ENCODE peak calls at places on chromosomes 16 and 17, in five cellular contexts. Q, C, J, Y and L are unnamed samples. For H3F3A, the result is how much of the 10 kb centered on the place peaks cover.

GRCh38 chr17:49742256-49742655 is 21.7 kb downstream of the FAM117A start:
- DNase-seq in Q (no peak), J (no peak), C (no peak), Y (no peak), L (no peak)

GRCh38 chr16:2170080-2170479 is 14.5 kb downstream of the TRAF7 start:
- DNase-seq in J (no peak), C (no peak), Q (no peak), Y (no peak), L (no peak)

GRCh38 chr16:80687606-80688005 is 116.8 kb downstream of the CDYL2 start:
- DNase-seq in C (no peak), Q (no peak), Y (no peak), J (no peak), L (no peak)

GRCh38 chr16:69386596-69386995 is 789 bp upstream of the TERF2 start:
- DNase-seq in Y (no peak), C (no peak), J (no peak), Q (no peak), L (no peak)

GRCh38 chr16:16001856-16002255 is 52.4 kb downstream of the ABCC1 start:
- DNase-seq in Y (no peak), J (no peak), C (no peak), Q (no peak), L (no peak)

GRCh38 chr16:87464691-87465300 is 28.0 kb downstream of the ZCCHC14 start:
- DNase-seq in Q (peak), J (no peak), C (no peak), Y (peak), L (peak)

GRCh38 chr16:1069154-1069553 is 3.4 kb upstream of the SSTR5 start:
- DNase-seq in C (no peak), Y (no peak), Q (no peak), J (peak), L (no peak)

GRCh38 chr17:27315796-27316465 is 22.0 kb downstream of the WSB1 start:
- DNase-seq in Y (no peak), Q (no peak), J (no peak), C (no peak), L (no peak)

GRCh38 chr17:57085448-57086068 is 512 bp downstream of the AKAP1 start:
- DNase-seq in Y (peak), Q (peak), C (peak), J (peak), L (peak)

GRCh38 chr17:58081641-58082340 is 1.4 kb upstream of the DYNLL2 start:
- DNase-seq in C (peak), J (peak), Q (no peak), Y (no peak), L (no peak)

GRCh38 chr16:27677300-27677699 is 127.4 kb downstream of the KATNIP start:
- DNase-seq in Y (no peak), C (no peak), Q (no peak), J (no peak), L (no peak)

GRCh38 chr16:84563776-84564420 is 54.0 kb downstream of the COTL1 start:
- DNase-seq in C (no peak), Q (no peak), J (no peak), Y (no peak), L (no peak)
- H3F3A ChIP-seq in C (under half), Q (under half), J (under half), Y (under half), L (under half)

DNA sequence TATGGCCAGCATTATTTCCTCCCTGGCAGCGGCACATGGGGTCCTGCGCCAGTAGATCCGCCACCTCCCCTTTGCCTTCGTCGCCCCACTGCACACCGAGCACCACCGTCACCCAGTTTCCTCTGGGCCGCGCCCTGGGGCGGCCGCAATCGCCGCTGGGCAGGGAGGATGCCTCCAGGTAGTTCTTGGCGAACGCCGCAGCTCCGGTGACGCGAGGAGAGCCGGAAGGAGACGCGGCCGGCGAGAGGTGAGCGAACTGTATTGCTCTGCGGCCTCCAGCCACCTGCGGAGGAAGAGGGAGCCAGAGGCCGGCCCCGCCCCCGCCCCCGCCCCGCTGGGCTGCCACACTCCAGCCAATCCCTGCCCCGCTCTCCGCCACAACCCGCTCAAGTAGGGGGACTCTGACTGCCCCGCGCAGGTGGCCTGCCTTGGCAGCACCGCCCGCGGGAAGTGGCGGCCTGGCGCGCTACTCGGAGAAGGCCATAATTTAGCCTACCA is 11.8 kb upstream of the SLFN13 start:
- DNase-seq in Y (no peak), Q (peak), J (peak), C (peak), L (peak)
- H2AFZ ChIP-seq in Y (no peak), Q (no peak), J (peak), C (peak), L (peak)

DNA sequence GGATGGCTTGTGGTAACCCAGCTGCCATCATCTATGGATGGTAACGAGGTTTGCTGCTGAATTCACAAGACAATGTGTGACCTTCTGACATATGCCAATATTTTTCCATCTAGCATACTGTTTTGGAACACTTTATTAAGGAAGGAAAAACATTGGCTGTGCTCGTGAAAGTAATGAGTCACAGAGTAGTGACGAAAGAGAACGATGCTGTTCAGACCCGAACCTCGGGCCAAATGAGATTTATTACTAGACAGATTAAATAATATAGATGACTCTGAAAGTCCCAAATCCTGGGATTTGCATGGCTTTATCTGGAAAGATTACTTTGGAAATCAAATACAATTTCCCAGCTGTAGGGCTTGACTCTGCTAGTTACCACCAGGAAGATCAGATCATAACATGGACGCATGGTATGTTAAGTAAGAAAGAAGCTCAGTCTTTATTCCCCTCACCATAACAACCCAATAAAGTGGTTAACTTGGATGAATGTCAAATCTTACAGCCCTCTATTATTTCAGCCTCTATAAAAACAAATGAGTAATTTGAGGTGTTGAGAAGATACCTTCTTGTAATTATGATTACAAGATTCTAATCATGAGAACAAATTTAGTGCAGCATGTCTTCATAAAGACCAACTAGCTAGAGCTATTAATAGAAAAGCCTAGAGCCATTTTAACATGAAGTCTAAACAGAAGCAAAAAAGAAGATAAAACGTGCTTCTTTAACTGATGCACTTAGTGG is 32.6 kb downstream of the ERN1 start:
- DNase-seq in Y (peak), C (no peak), Q (no peak), J (no peak), L (no peak)
- H3F3A ChIP-seq in Y (under half), C (under half), Q (under half), J (under half), L (under half)

GRCh38 chr17:81033535-81034167 is 1.3 kb upstream of the BAIAP2 start:
- DNase-seq in Q (no peak), J (no peak), C (no peak), Y (no peak), L (no peak)
- H2AFZ ChIP-seq in Q (no peak), J (peak), C (no peak), Y (peak), L (peak)

GRCh38 chr17:75081611-75082540 is 5.9 kb upstream of the SLC16A5 start:
- DNase-seq in J (no peak), Q (no peak), C (no peak), Y (no peak), L (no peak)
- H3F3A ChIP-seq in J (under half), Q (under half), C (under half), Y (under half), L (half or more)

DNA sequence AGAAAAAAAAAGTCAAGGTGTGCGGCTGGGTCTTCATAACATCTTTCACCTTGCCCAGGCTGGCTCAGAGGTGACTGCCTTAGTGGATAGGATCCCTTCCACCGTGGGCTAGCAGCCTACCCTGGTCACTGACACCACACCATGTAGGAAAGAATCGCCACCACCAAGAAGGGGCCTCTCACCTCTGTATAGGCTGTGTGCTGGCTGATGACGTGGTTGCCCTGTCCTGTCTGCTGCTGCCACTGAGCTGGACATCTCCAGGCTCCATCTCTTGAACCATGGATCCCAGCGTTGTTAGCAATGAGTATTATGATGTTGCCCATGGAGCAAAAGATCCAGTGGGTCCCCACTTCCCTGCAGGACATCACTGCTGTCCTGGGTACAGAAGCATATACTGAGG is at the start of gene GPR142:
- DNase-seq in Q (no peak), J (no peak), Y (no peak), C (no peak), L (no peak)
- H2AFZ ChIP-seq in Q (no peak), J (no peak), Y (no peak), C (no peak), L (no peak)

DNA sequence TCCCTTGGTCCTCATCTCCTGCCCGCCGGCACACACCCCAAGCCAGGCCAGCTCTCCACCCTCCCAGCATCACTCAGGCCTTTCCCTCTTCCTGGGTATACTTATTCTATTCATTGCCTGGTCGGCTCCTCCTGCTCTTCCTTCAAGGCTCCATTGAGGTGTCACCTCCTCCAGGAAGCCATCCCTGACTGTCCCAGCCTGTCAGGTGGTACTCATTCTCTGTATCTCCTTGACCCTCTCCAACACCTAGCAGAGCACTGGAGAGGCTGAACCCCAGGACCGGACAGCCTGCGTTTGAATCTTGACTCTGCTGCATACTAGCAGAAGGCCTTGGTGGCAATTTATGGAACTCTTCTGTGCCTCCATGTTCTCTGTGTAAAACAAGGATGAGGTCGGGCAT is 428 bp upstream of the TNFRSF13B start:
- DNase-seq in C (no peak), J (no peak), Q (no peak), Y (no peak), L (no peak)
- H3F3A ChIP-seq in C (under half), J (under half), Q (under half), Y (under half), L (under half)